ENCODE peak calls at places on chromosomes 2 and 18, in four cellular contexts. T is left ventricle myocardium inferior; G is CD8-positive, alpha-beta memory T cell; A is adrenal gland. P is an unnamed sample.

GRCh38 chr2:20618886-20619521 is 31.9 kb downstream of the HS1BP3 start:
- DNase-seq in A (no peak), T (peak), G (no peak), P (no peak)

GRCh38 chr2:226310081-226310625 is 489.5 kb downstream of the IRS1 start:
- DNase-seq in G (no peak), A (no peak), T (no peak), P (no peak)

GRCh38 chr2:13638181-13638580 is 921.4 kb downstream of the TRIB2 start:
- DNase-seq in T (no peak), A (no peak), G (no peak), P (no peak)

GRCh38 chr2:62306751-62307468 is 111.0 kb downstream of the B3GNT2 start:
- DNase-seq in G (peak), T (no peak), A (peak), P (no peak)

GRCh38 chr2:1781291-1782080 is 37.2 kb upstream of the PXDN start:
- DNase-seq in G (peak), A (no peak), T (no peak), P (peak)

GRCh38 chr18:23334569-23334968 is 118.5 kb upstream of the RIOK3 start:
- DNase-seq in A (no peak), T (no peak), G (no peak), P (no peak)

GRCh38 chr18:6521804-6522418 is 107.2 kb upstream of the L3MBTL4 start:
- DNase-seq in G (no peak), A (no peak), T (no peak), P (peak)

GRCh38 chr2:109466674-109467575 is 146.8 kb downstream of the SEPTIN10 start:
- DNase-seq in G (no peak), A (no peak), T (no peak), P (peak)

GRCh38 chr2:26942543-26943295 is 27.7 kb upstream of the MAPRE3 start:
- DNase-seq in G (peak), T (peak), A (peak), P (peak)

GRCh38 chr2:50746526-50746925 is 285.4 kb downstream of the NRXN1 start:
- DNase-seq in G (no peak), T (no peak), A (no peak), P (no peak)

GRCh38 chr2:144140896-144141295 is 379.0 kb downstream of the ZEB2 start:
- DNase-seq in G (no peak), A (no peak), T (no peak), P (no peak)

GRCh38 chr2:120538691-120539420 is 192.9 kb downstream of the INHBB start:
- DNase-seq in G (no peak), T (no peak), A (no peak), P (no peak)

GRCh38 chr2:217409939-217410820 is 550.3 kb upstream of the TNP1 start:
- DNase-seq in A (no peak), T (no peak), G (no peak), P (no peak)

GRCh38 chr2:160343404-160343803 is 143.3 kb upstream of the ITGB6 start:
- DNase-seq in G (no peak), T (no peak), A (no peak), P (no peak)

GRCh38 chr2:144377929-144378328 is 142.0 kb downstream of the ZEB2 start:
- DNase-seq in A (no peak), G (no peak), T (no peak), P (no peak)

GRCh38 chr2:95027369-95027720 is 1.8 kb downstream of the MAL start:
- DNase-seq in T (no peak), A (no peak), G (no peak), P (no peak)

GRCh38 chr2:230358305-230358704 is 31.3 kb downstream of the SP140L start:
- DNase-seq in T (no peak), A (no peak), G (no peak), P (no peak)

GRCh38 chr2:10300997-10301945 is 1.4 kb upstream of the HPCAL1 start:
- DNase-seq in A (no peak), G (peak), T (no peak), P (no peak)

GRCh38 chr2:2743164-2743571 is 412.1 kb upstream of the MYT1L start:
- DNase-seq in T (peak), A (peak), G (no peak), P (no peak)

GRCh38 chr2:148899638-148900318 is 24.8 kb downstream of the KIF5C start:
- DNase-seq in T (no peak), A (no peak), G (no peak), P (no peak)

GRCh38 chr18:62018034-62018760 is 125.4 kb upstream of the RNF152 start:
- DNase-seq in T (peak), G (no peak), A (no peak), P (peak)

GRCh38 chr2:95026471-95027368 is 1.2 kb downstream of the MAL start:
- DNase-seq in T (no peak), G (peak), A (no peak), P (no peak)

GRCh38 chr2:70124983-70125480 is 37.8 kb downstream of the PCBP1 start:
- DNase-seq in T (peak), A (peak), G (peak), P (peak)

GRCh38 chr18:23887493-23887892 is 127.1 kb upstream of the TTC39C start:
- DNase-seq in G (no peak), T (no peak), A (no peak), P (no peak)

GRCh38 chr2:159044804-159045286 is 76.4 kb downstream of the TANC1 start:
- DNase-seq in G (no peak), T (no peak), A (no peak), P (no peak)

GRCh38 chr2:160647967-160648685 is 154.5 kb upstream of the RBMS1 start:
- DNase-seq in T (no peak), A (no peak), G (no peak), P (no peak)

GRCh38 chr2:54604771-54605350 is 118.6 kb upstream of the EML6 start:
- DNase-seq in G (no peak), A (no peak), T (no peak), P (no peak)

GRCh38 chr2:54601339-54601738 is 122.1 kb upstream of the EML6 start:
- DNase-seq in G (no peak), T (no peak), A (no peak), P (no peak)

GRCh38 chr2:54603357-54603756 is 120.1 kb upstream of the EML6 start:
- DNase-seq in A (no peak), T (no peak), G (no peak), P (no peak)

GRCh38 chr2:54603796-54604195 is 119.7 kb upstream of the EML6 start:
- DNase-seq in G (no peak), A (no peak), T (no peak), P (no peak)

DNA sequence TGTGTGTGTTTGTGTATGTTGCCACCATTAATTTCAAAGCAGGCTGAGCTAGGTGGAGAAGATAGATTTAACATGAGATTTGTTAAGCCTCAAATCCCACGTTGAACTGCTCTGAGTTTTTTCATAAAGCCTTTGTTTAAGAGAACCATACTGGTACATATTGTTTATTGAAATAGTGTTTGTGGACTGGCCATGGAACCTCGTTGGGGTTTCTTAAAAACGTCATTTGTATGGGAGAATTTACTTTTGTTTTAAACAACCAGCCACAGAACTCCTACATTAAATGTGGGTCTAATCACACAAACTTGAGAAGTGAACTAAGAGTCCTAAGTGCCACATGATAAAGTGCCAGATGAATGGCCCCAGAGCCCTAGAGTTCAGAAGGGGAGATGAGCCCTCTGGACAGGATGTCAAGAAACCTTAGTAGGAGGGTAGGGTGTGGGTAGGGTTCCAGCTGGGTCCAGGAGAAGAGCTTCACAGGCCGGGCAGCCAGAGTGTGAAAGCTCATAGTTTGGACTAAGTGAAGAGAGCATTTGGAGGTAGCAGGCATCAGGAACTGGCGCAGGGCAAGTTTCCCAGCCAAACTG is 120.6 kb upstream of the EML6 start:
- DNase-seq in T (no peak), A (no peak), G (no peak), P (no peak)
- H3K27ac ChIP-seq in T (peak), A (peak), G (no peak), P (peak)

DNA sequence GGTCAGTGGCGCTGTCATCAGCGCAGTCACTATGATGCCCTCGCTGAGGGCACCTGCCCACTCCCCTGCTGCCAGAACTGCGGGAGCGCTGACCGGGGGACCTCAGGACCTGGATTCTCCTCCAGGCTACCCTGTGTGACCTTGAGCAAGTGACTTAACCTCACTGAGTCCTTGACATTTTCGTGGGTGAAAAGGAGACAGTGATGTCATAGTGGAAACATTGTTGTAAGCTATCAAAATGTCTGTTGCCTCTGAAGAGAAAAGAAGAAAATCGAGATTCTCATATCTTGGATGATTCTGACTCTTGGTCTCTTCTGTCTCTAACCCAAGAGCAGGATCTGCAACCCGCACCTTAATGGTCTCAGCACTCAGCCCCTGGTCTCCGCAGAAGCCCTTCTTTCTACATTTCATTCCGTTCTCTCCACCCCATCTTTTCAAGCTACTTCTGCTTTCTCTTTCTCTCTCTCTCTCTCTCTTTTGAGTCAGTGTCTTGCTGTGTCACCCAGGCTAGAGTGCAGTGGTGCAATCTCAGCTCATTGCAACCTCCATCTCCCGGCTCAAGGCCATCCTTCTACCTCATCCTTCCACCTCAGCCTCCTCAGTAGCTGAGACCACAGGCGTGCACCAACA is 987 bp upstream of the TUBA4A start:
- DNase-seq in A (peak), G (peak), T (no peak), P (no peak)
- H3K27ac ChIP-seq in A (peak), G (peak), T (peak), P (no peak)

GRCh38 chr18:26864658-26865057 is 849 bp downstream of the AQP4 start:
- DNase-seq in T (no peak), G (no peak), A (no peak), P (no peak)
- H3K27ac ChIP-seq in T (peak), G (no peak), A (no peak), P (no peak)

GRCh38 chr18:43819397-43819796 is 542.1 kb upstream of the SYT4 start:
- DNase-seq in G (no peak), T (no peak), A (no peak), P (no peak)
- H3K27ac ChIP-seq in G (no peak), T (no peak), A (no peak), P (no peak)

GRCh38 chr2:241330616-241330981 is 14.9 kb downstream of the SEPTIN2 start:
- DNase-seq in A (no peak), T (no peak), G (no peak), P (no peak)
- H3K27ac ChIP-seq in A (no peak), T (no peak), G (no peak), P (no peak)

GRCh38 chr2:170218456-170218855 is 40.5 kb downstream of the MYO3B start:
- DNase-seq in A (no peak), T (no peak), G (no peak), P (no peak)
- H3K27ac ChIP-seq in A (no peak), T (no peak), G (no peak), P (no peak)

DNA sequence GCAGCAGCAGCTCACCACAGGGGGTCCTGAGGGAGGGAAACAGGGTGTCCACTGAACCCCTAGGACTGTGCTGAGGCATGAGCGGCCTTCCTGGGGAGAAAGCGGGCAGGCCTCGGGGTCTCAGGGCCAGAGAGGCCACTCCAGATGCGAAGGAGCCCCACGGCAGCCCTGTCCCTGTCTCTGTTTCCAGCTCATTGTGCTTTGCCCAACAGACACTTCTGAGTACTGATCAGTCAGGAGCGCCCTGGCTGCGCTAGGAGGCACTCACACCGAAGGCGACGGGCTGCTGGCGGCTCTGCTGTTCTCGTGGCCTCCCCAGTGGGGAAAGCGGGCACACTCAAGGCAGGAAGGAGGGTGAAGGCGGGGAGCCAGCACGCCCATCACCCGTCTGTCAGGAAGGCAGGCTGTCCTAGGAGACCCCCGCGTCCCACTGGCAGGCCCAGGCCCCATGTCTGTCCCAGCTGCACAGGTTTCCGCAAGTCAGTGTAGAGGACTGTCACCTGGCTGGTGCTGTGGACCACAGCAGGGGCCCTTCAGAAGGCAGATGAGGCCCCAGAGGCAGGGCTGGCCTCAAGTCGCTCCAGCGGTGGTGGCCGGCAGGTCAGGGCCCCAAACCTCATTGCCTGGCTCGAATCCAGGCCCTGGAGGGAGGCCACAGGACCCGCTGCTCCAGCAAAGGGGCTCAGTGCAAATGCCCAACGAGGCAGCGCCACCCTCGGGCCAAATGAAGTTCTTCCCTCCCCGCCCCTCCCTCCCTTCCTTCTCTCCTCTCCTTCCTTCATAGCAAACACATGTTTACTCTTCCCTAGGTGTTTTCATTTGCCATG is 6.8 kb downstream of the ESPNL start:
- DNase-seq in A (no peak), T (no peak), G (no peak), P (no peak)
- H3K27ac ChIP-seq in A (no peak), T (no peak), G (no peak), P (no peak)

DNA sequence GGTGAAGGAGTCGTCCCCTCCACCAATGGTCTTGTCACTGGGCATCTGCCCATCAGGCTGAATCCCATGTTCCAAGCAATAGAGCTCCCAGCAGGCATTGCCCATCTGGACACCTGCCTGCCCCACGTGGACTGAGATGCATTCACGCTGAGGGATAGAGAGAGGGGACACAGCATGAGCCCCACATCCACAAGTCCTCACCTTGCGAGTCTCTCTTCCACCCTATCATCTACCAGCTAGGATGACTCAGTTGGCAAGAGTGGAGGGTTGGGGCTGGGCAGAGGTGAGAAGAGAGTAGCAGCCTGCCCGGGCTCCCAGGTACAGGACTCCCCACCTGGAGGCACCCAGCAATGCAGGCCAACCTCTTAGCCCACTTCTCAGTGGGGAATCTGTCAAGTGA is 959 bp upstream of the TUBA4B start:
- DNase-seq in T (no peak), G (no peak), A (no peak), P (no peak)
- H3K27ac ChIP-seq in T (peak), G (peak), A (peak), P (no peak)

P was measured in SJSA1.